ENCODE peak calls at places on chromosomes 16 and 17, in seven cellular contexts. K is pancreas; Q is H54; R is NCI-H69; H is stimulated activated CD8-positive, alpha-beta memory T cell treated with anti-CD3 and anti-CD28 coated beads, Interleukin-4, amount 100 ng/mL, for 48 hours; X is NCI-H460; D is PC-3. A is an unnamed sample.
A peak's percentile ranks its signal among the peaks of the same experiment; 100 is the strongest.

GRCh38 chr17:18857864-18858566 is at the start of gene PRPSAP2:
- DNase-seq in K (peak; percentile 98), Q (peak; percentile 97), R (peak; percentile 96), H (peak; percentile 96), X (peak; percentile 96), D (peak; percentile 94), A (peak; percentile 81)

GRCh38 chr17:17701112-17701511 is 19.9 kb downstream of the RAI1 start:
- DNase-seq in K (no peak), Q (no peak), R (no peak), H (no peak), X (no peak), D (no peak), A (no peak)

GRCh38 chr16:1612320-1613111 is at the start of gene CRAMP1:
- DNase-seq in K (no peak), Q (peak; percentile 47), R (peak; percentile 46), H (peak; percentile 42), X (no peak), D (no peak), A (no peak)

GRCh38 chr17:5822281-5823060 is 238.2 kb upstream of the NLRP1 start:
- DNase-seq in K (no peak), Q (no peak), R (no peak), H (no peak), X (no peak), D (no peak), A (no peak)

GRCh38 chr17:45149037-45149668 is 878 bp downstream of the HEXIM1 start:
- DNase-seq in K (peak; percentile 87), Q (no peak), R (peak; percentile 89), H (peak; percentile 85), X (peak; percentile 85), D (peak; percentile 91), A (no peak)

GRCh38 chr17:78995761-78996451 is 13.7 kb downstream of the CANT1 start:
- DNase-seq in K (peak; percentile 51), Q (no peak), R (no peak), H (no peak), X (no peak), D (peak; percentile 96), A (no peak)

GRCh38 chr16:68643227-68643626 is 1.9 kb upstream of the CDH3 start:
- DNase-seq in K (no peak), Q (no peak), R (no peak), H (no peak), X (no peak), D (no peak), A (no peak)

GRCh38 chr17:39740357-39741111 is 2.8 kb downstream of the GRB7 start:
- DNase-seq in K (peak; percentile 68), Q (peak; percentile 86), R (peak; percentile 66), H (no peak), X (no peak), D (peak; percentile 82), A (no peak)

GRCh38 chr16:68707341-68708152 is 29.5 kb upstream of the CDH1 start:
- DNase-seq in K (peak; percentile 78), Q (peak; percentile 91), R (peak; percentile 22), H (no peak), X (no peak), D (peak; percentile 80), A (no peak)

GRCh38 chr17:29007456-29008455 is 1.9 kb upstream of the SEZ6 start:
- DNase-seq in K (no peak), Q (peak; percentile 100), R (peak; percentile 83), H (no peak), X (peak; percentile 6), D (peak; percentile 67), A (no peak)

GRCh38 chr16:85528528-85529387 is 84.4 kb upstream of the GSE1 start:
- DNase-seq in K (no peak), Q (no peak), R (no peak), H (peak; percentile 54), X (no peak), D (no peak), A (peak; percentile 45)

GRCh38 chr17:79808763-79809529 is 12.1 kb upstream of the CBX8 start:
- DNase-seq in K (peak; percentile 58), Q (no peak), R (peak; percentile 88), H (no peak), X (peak; percentile 56), D (peak; percentile 80), A (no peak)

A was measured in GM18507.